ENCODE peak calls at places on chromosomes 12 and 14, in four cellular contexts. B is IMR-90, Y is GM12891, S is lower leg skin. V is an unnamed sample.
A peak's percentile ranks its signal among the peaks of the same experiment; 100 is the strongest.

GRCh38 chr12:65518771-65519170 is 240.3 kb downstream of the MSRB3 start:
- DNase-seq in Y (no peak), B (no peak), S (no peak), V (peak; percentile 25)

GRCh38 chr14:56131004-56131864 is 13.0 kb downstream of the PELI2 start:
- DNase-seq in B (no peak), S (no peak), Y (no peak), V (no peak)

GRCh38 chr12:55743131-55743921 is 404 bp downstream of the GDF11 start:
- DNase-seq in Y (peak; percentile 74), B (peak; percentile 68), S (no peak), V (peak; percentile 70)

GRCh38 chr12:26158078-26158764 is 33.4 kb upstream of the BHLHE41 start:
- DNase-seq in B (no peak), Y (no peak), S (no peak), V (no peak)

GRCh38 chr12:26938660-26939185 is 453 bp downstream of the FGFR1OP2 start:
- DNase-seq in Y (no peak), B (no peak), S (no peak), V (peak; percentile 4)

GRCh38 chr12:26465419-26466097 is 270.2 kb downstream of the SSPN start:
- DNase-seq in B (no peak), S (no peak), Y (no peak), V (no peak)

GRCh38 chr14:101134161-101134631 is 230.7 kb upstream of the RTL1 start:
- DNase-seq in B (no peak), Y (no peak), S (no peak), V (no peak)

GRCh38 chr12:116594325-116595038 is 35.3 kb downstream of the MAP1LC3B2 start:
- DNase-seq in Y (no peak), B (no peak), S (peak; percentile 51), V (no peak)

GRCh38 chr12:24500466-24501232 is 448.3 kb downstream of the BCAT1 start:
- DNase-seq in S (no peak), B (peak; percentile 50), Y (no peak), V (no peak)

GRCh38 chr12:127516467-127516866 is 750.5 kb upstream of the TMEM132C start:
- DNase-seq in B (peak; percentile 10), S (no peak), Y (no peak), V (no peak)

GRCh38 chr12:85798122-85798521 is 38.1 kb downstream of the RASSF9 start:
- DNase-seq in S (no peak), B (no peak), Y (no peak), V (no peak)

GRCh38 chr14:56648508-56649301 is 69.1 kb downstream of the TMEM260 start:
- DNase-seq in S (no peak), Y (no peak), B (no peak), V (no peak)

GRCh38 chr12:12685305-12685704 is 10.7 kb downstream of the GPR19 start:
- DNase-seq in Y (no peak), S (no peak), B (no peak), V (no peak)

GRCh38 chr12:122874081-122874480 is 21.8 kb downstream of the VPS37B start:
- DNase-seq in B (no peak), S (no peak), Y (no peak), V (no peak)

GRCh38 chr14:102663031-102663430 is 70.6 kb downstream of the RCOR1 start:
- DNase-seq in B (no peak), Y (no peak), S (no peak), V (no peak)

GRCh38 chr12:65826513-65827171 is 2.4 kb downstream of the HMGA2 start:
- DNase-seq in B (peak; percentile 67), Y (no peak), S (no peak), V (peak; percentile 68)

GRCh38 chr14:73422515-73422914 is 35.8 kb downstream of the NUMB start:
- DNase-seq in B (no peak), S (no peak), Y (no peak), V (no peak)

GRCh38 chr14:29925106-29925722 is 2.4 kb downstream of the PRKD1 start:
- DNase-seq in B (peak; percentile 80), S (no peak), Y (no peak), V (no peak)

GRCh38 chr12:118436002-118436724 is 59.8 kb downstream of the SUDS3 start:
- DNase-seq in B (no peak), S (no peak), Y (no peak), V (no peak)

GRCh38 chr12:10362828-10363664 is 26.8 kb downstream of the KLRK1 start:
- DNase-seq in Y (no peak), B (no peak), S (no peak), V (no peak)

GRCh38 chr14:103628221-103628683 is 759 bp upstream of the KLC1 start:
- DNase-seq in B (peak; percentile 79), Y (no peak), S (peak; percentile 70), V (peak; percentile 84)

GRCh38 chr14:69154779-69155178 is 1.9 kb upstream of the DCAF5 start:
- DNase-seq in B (no peak), S (no peak), Y (no peak), V (no peak)

GRCh38 chr12:117674313-117674712 is 294.5 kb downstream of the KSR2 start:
- DNase-seq in Y (no peak), S (no peak), B (no peak), V (no peak)

GRCh38 chr14:90300649-90301048 is 31.1 kb downstream of the NRDE2 start:
- DNase-seq in Y (no peak), B (peak; percentile 24), S (no peak), V (peak; percentile 38)

DNA sequence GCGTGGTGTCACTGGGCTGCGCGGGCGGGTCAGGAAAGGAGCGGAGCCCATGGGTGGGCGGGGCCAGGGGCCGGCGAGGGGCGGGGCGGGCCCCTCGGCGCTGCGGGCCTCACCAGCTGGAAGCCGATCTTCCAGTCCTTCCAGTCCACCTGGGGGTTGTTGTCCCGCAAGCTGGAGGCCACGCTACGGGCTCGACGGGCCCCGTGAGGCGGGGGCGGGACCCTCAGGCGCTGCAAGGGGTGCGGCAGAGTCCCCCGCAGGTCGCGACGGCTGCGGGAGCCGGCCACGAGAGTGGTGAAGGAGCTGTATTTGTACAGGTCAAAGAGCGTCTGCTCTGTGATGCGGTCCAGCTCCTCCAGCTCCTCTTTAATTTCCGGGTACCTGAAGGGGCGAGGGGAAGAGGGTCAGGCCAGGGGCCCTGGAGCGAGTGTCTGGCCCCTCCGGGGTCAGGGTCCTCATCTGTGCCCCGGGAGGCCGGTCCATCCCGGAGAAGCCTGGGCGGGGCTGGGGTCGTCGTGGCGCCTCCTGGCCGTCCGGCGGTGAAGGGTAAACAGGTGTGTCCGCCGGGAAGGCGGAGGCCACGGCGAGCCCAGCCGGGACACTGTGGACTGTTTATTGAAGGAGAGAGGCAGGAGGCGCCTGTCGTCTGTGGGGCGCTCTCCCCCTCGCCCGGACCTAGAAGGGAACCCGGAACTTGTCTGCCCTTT is 11.9 kb downstream of the SCNN1A start:
- DNase-seq in Y (peak; percentile 87), S (peak; percentile 70), B (peak; percentile 28), V (peak; percentile 74)
- TF ChIP-seq POLR2A in Y (no peak), S (peak; percentile 13), B (no peak), V (no peak)

GRCh38 chr12:95789126-95790024 is 1.2 kb downstream of the NTN4 start:
- DNase-seq in B (peak; percentile 13), S (no peak), Y (no peak), V (no peak)
- TF ChIP-seq POLR2A in B (peak; percentile 34), S (no peak), Y (no peak), V (no peak)

DNA sequence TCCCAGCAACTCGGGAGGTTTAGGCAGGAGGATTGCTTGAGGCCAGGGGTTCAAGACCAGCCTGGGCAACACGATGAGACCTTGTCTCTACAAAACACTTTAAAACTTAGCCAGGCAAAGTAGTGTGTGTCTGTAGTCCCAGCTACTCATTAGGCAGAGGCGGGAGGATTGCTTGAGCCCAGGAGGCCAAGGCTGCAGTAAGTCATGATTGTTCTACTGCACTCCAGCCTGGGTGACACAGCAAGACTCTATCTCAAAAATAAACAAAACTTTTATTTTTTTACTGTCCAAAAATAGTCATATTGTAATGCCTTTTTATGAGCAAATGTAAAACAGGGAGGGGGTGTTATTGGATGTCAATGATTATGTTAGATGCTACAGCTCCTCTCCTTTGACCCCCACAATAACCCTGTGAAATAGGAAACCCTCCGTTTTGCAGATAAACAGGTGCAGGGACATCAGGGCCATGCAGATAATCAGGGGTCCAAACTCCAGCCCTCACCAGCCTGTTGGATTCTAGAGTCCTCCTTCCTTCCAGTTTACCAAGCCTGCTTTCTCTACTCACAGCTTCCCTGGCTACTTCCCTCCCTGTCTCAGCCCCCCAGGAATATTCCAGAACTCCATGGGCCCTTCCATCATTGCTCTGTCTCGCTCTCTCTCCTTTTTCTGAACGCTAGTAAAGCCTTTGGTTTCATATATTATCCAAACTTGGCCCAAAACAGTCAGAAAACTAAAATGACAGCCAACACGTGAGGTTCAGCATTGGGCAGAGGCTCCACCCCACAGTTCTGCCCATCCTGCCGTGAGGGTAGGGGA is 5.9 kb upstream of the FBLN5 start:
- DNase-seq in B (peak; percentile 59), S (no peak), Y (no peak), V (no peak)
- TF ChIP-seq POLR2A in B (no peak), S (no peak), Y (no peak), V (no peak)

GRCh38 chr12:2959508-2960431 is 573 bp downstream of the TEAD4 start:
- DNase-seq in S (no peak), Y (peak; percentile 62), B (peak; percentile 60), V (peak; percentile 78)
- TF ChIP-seq POLR2A in S (no peak), Y (no peak), B (peak; percentile 63), V (peak; percentile 39)

GRCh38 chr12:91394903-91395302 is 212.3 kb upstream of the DCN start:
- DNase-seq in Y (no peak), S (no peak), B (no peak), V (no peak)
- TF ChIP-seq POLR2A in Y (no peak), S (no peak), B (no peak), V (no peak)

DNA sequence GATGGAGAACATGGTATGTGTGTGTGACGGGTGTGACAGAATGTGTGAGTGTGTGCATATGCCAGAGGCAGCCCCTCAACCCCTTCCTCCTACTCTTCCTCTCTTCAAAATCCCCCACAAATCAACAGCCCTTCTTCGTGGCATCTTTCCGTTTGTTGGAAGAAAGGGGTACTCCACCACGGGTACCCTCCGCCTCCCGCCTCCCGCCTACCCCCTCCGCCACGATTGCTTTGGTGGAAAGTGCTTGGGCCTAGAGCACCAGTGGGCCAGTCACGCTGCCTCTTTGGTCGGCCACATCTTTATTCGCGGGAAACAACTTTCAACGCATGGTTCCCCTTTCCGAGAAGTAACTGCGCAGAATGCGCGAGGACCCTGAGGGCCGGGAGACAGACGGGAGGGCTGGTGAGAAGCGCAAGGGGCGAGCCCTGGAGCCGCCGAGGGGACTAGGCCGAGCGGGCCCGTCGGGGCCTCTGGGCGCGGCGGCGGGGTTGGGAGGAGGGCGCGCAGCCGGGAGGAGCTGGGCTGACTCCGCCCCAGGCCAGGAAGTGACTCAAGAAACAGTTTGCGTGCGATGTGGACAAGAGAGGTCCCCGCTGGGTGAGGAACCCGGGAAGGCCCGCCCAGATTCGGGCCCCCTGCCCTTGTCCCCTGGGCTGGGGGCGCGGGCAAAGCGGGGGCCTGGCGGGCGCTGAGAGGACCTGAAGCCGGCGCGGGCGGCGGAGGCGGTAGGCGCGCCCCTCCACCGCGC is at the start of the genes CBLN3 and KHNYN:
- DNase-seq in S (peak; percentile 91), Y (peak; percentile 98), B (peak; percentile 92), V (peak; percentile 87)
- TF ChIP-seq POLR2A in S (peak; percentile 96), Y (peak; percentile 83), B (peak; percentile 88), V (peak; percentile 57)

GRCh38 chr12:14567311-14568195 is at the start of gene PLBD1:
- DNase-seq in S (peak; percentile 41), Y (peak; percentile 51), B (no peak), V (no peak)
- TF ChIP-seq POLR2A in S (no peak), Y (no peak), B (no peak), V (no peak)